ENCODE peak calls at places on chromosomes 2 and 18, in eight cellular contexts. One of them, this sample, is unnamed.

GRCh38 chr2:74031203-74031602 is 46.5 kb downstream of the TET3 start:
- DNase-seq in right atrium auricular region: no peak
- DNase-seq in kidney epithelial cell: no peak
- DNase-seq in psoas muscle: no peak
- DNase-seq in astrocyte of the spinal cord: no peak
- DNase-seq in osteoblast: no peak
- DNase-seq in heart right ventricle: no peak
- DNase-seq in dorsolateral prefrontal cortex: no peak
- DNase-seq in this sample: no peak

GRCh38 chr2:133674433-133675331 is 106.4 kb upstream of the NCKAP5 start:
- DNase-seq in psoas muscle: peak
- DNase-seq in kidney epithelial cell: peak
- DNase-seq in heart right ventricle: peak
- DNase-seq in astrocyte of the spinal cord: peak
- DNase-seq in dorsolateral prefrontal cortex: peak
- DNase-seq in right atrium auricular region: peak
- DNase-seq in osteoblast: peak
- DNase-seq in this sample: peak

GRCh38 chr2:174673876-174674275 is 76.3 kb upstream of the WIPF1 start:
- DNase-seq in right atrium auricular region: no peak
- DNase-seq in kidney epithelial cell: no peak
- DNase-seq in heart right ventricle: no peak
- DNase-seq in astrocyte of the spinal cord: no peak
- DNase-seq in dorsolateral prefrontal cortex: no peak
- DNase-seq in osteoblast: no peak
- DNase-seq in psoas muscle: no peak
- DNase-seq in this sample: peak

GRCh38 chr2:96163768-96164429 is 18.7 kb upstream of the DUSP2 start:
- DNase-seq in right atrium auricular region: no peak
- DNase-seq in osteoblast: peak
- DNase-seq in dorsolateral prefrontal cortex: no peak
- DNase-seq in psoas muscle: no peak
- DNase-seq in heart right ventricle: no peak
- DNase-seq in astrocyte of the spinal cord: no peak
- DNase-seq in kidney epithelial cell: no peak
- DNase-seq in this sample: no peak

GRCh38 chr2:105409717-105410116 is 10.9 kb upstream of the FHL2 start:
- DNase-seq in heart right ventricle: peak
- DNase-seq in right atrium auricular region: peak
- DNase-seq in astrocyte of the spinal cord: peak
- DNase-seq in psoas muscle: peak
- DNase-seq in osteoblast: peak
- DNase-seq in dorsolateral prefrontal cortex: peak
- DNase-seq in kidney epithelial cell: peak
- DNase-seq in this sample: peak

GRCh38 chr18:48539406-48540328 is 836 bp downstream of the CTIF start:
- DNase-seq in dorsolateral prefrontal cortex: peak
- DNase-seq in kidney epithelial cell: no peak
- DNase-seq in osteoblast: peak
- DNase-seq in astrocyte of the spinal cord: peak
- DNase-seq in heart right ventricle: peak
- DNase-seq in right atrium auricular region: peak
- DNase-seq in psoas muscle: peak
- DNase-seq in this sample: peak

GRCh38 chr2:144466637-144467036 is 53.3 kb downstream of the ZEB2 start:
- DNase-seq in astrocyte of the spinal cord: no peak
- DNase-seq in dorsolateral prefrontal cortex: peak
- DNase-seq in right atrium auricular region: no peak
- DNase-seq in psoas muscle: no peak
- DNase-seq in heart right ventricle: no peak
- DNase-seq in osteoblast: no peak
- DNase-seq in kidney epithelial cell: no peak
- DNase-seq in this sample: no peak

GRCh38 chr2:33366473-33366872 is 110.0 kb upstream of the RASGRP3 start:
- DNase-seq in heart right ventricle: peak
- DNase-seq in dorsolateral prefrontal cortex: no peak
- DNase-seq in psoas muscle: peak
- DNase-seq in kidney epithelial cell: peak
- DNase-seq in right atrium auricular region: no peak
- DNase-seq in osteoblast: no peak
- DNase-seq in astrocyte of the spinal cord: peak
- DNase-seq in this sample: no peak

GRCh38 chr2:235677276-235677788 is 183.5 kb downstream of the AGAP1 start:
- DNase-seq in psoas muscle: no peak
- DNase-seq in heart right ventricle: no peak
- DNase-seq in osteoblast: peak
- DNase-seq in kidney epithelial cell: no peak
- DNase-seq in astrocyte of the spinal cord: no peak
- DNase-seq in right atrium auricular region: no peak
- DNase-seq in dorsolateral prefrontal cortex: peak
- DNase-seq in this sample: peak

GRCh38 chr18:41128545-41128944 is 826.5 kb upstream of the PIK3C3 start:
- DNase-seq in psoas muscle: no peak
- DNase-seq in osteoblast: no peak
- DNase-seq in right atrium auricular region: no peak
- DNase-seq in heart right ventricle: no peak
- DNase-seq in kidney epithelial cell: no peak
- DNase-seq in dorsolateral prefrontal cortex: no peak
- DNase-seq in astrocyte of the spinal cord: peak
- DNase-seq in this sample: peak

GRCh38 chr2:146207417-146207816 is 1637.4 kb upstream of the ACVR2A start:
- DNase-seq in kidney epithelial cell: no peak
- DNase-seq in heart right ventricle: no peak
- DNase-seq in right atrium auricular region: no peak
- DNase-seq in dorsolateral prefrontal cortex: no peak
- DNase-seq in astrocyte of the spinal cord: no peak
- DNase-seq in osteoblast: no peak
- DNase-seq in psoas muscle: no peak
- DNase-seq in this sample: no peak

GRCh38 chr2:138536302-138536701 is 34.7 kb downstream of the SPOPL start:
- DNase-seq in heart right ventricle: no peak
- DNase-seq in psoas muscle: no peak
- DNase-seq in dorsolateral prefrontal cortex: no peak
- DNase-seq in astrocyte of the spinal cord: peak
- DNase-seq in right atrium auricular region: no peak
- DNase-seq in osteoblast: no peak
- DNase-seq in kidney epithelial cell: peak
- DNase-seq in this sample: no peak

GRCh38 chr2:67309281-67309680 is 87.9 kb upstream of the ETAA1 start:
- DNase-seq in kidney epithelial cell: no peak
- DNase-seq in osteoblast: no peak
- DNase-seq in heart right ventricle: no peak
- DNase-seq in right atrium auricular region: no peak
- DNase-seq in astrocyte of the spinal cord: no peak
- DNase-seq in psoas muscle: no peak
- DNase-seq in dorsolateral prefrontal cortex: no peak
- DNase-seq in this sample: peak

GRCh38 chr2:52931660-52932059 is 835.9 kb upstream of the CHAC2 start:
- DNase-seq in psoas muscle: no peak
- DNase-seq in dorsolateral prefrontal cortex: no peak
- DNase-seq in heart right ventricle: no peak
- DNase-seq in right atrium auricular region: no peak
- DNase-seq in osteoblast: no peak
- DNase-seq in astrocyte of the spinal cord: no peak
- DNase-seq in kidney epithelial cell: no peak
- DNase-seq in this sample: no peak

GRCh38 chr2:163698857-163699256 is 37.0 kb downstream of the FIGN start:
- DNase-seq in dorsolateral prefrontal cortex: no peak
- DNase-seq in psoas muscle: no peak
- DNase-seq in right atrium auricular region: no peak
- DNase-seq in kidney epithelial cell: no peak
- DNase-seq in heart right ventricle: no peak
- DNase-seq in astrocyte of the spinal cord: peak
- DNase-seq in osteoblast: no peak
- DNase-seq in this sample: peak

GRCh38 chr18:61335737-61336555 is 2.7 kb downstream of the CDH20 start:
- DNase-seq in osteoblast: peak
- DNase-seq in psoas muscle: no peak
- DNase-seq in heart right ventricle: no peak
- DNase-seq in astrocyte of the spinal cord: no peak
- DNase-seq in dorsolateral prefrontal cortex: no peak
- DNase-seq in kidney epithelial cell: no peak
- DNase-seq in right atrium auricular region: no peak
- DNase-seq in this sample: no peak

GRCh38 chr2:123468071-123468470 is 557.0 kb upstream of the CNTNAP5 start:
- DNase-seq in astrocyte of the spinal cord: no peak
- DNase-seq in heart right ventricle: no peak
- DNase-seq in osteoblast: no peak
- DNase-seq in right atrium auricular region: no peak
- DNase-seq in dorsolateral prefrontal cortex: no peak
- DNase-seq in psoas muscle: no peak
- DNase-seq in kidney epithelial cell: no peak
- DNase-seq in this sample: peak

GRCh38 chr2:29309090-29310054 is 194.2 kb downstream of the CLIP4 start:
- DNase-seq in osteoblast: peak
- DNase-seq in heart right ventricle: no peak
- DNase-seq in dorsolateral prefrontal cortex: no peak
- DNase-seq in right atrium auricular region: no peak
- DNase-seq in astrocyte of the spinal cord: peak
- DNase-seq in kidney epithelial cell: peak
- DNase-seq in psoas muscle: no peak
- DNase-seq in this sample: peak

GRCh38 chr2:150292192-150292591 is 195.3 kb downstream of the RND3 start:
- DNase-seq in dorsolateral prefrontal cortex: no peak
- DNase-seq in right atrium auricular region: no peak
- DNase-seq in psoas muscle: no peak
- DNase-seq in heart right ventricle: no peak
- DNase-seq in kidney epithelial cell: no peak
- DNase-seq in astrocyte of the spinal cord: no peak
- DNase-seq in osteoblast: no peak
- DNase-seq in this sample: no peak

GRCh38 chr2:211503856-211504255 is 947.5 kb downstream of the CPS1 start:
- DNase-seq in kidney epithelial cell: no peak
- DNase-seq in right atrium auricular region: no peak
- DNase-seq in osteoblast: no peak
- DNase-seq in psoas muscle: no peak
- DNase-seq in dorsolateral prefrontal cortex: no peak
- DNase-seq in heart right ventricle: no peak
- DNase-seq in astrocyte of the spinal cord: no peak
- DNase-seq in this sample: no peak
- TF ChIP-seq CTCF in kidney epithelial cell: peak
- TF ChIP-seq CTCF in right atrium auricular region: no peak
- TF ChIP-seq CTCF in osteoblast: no peak
- TF ChIP-seq CTCF in psoas muscle: no peak
- TF ChIP-seq CTCF in dorsolateral prefrontal cortex: no peak
- TF ChIP-seq CTCF in heart right ventricle: no peak
- TF ChIP-seq CTCF in astrocyte of the spinal cord: peak
- TF ChIP-seq CTCF in this sample: no peak

DNA sequence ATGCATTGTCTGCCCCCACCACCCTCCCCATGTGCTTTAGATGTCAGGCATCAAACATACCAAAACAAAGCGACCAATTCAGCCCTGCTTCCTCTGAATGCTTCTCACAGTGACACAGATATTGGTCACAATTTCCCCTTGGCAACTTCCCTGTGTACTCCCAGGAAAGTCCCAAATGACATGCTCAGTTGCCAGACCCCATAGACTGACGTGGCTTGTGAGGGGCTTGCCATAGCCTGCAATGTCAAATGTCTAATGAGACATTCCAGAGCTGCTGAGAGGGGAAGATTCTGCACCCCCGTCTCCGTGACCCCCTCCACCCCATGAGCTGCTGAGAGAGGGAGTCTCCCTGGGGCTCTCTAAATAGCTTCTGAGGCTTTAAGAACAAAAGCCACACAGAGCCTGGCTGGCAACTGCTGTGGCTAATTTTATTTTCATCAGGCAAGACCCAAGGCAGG is 47.3 kb downstream of the RFTN2 start:
- DNase-seq in osteoblast: peak
- DNase-seq in dorsolateral prefrontal cortex: peak
- DNase-seq in heart right ventricle: no peak
- DNase-seq in right atrium auricular region: peak
- DNase-seq in psoas muscle: no peak
- DNase-seq in astrocyte of the spinal cord: no peak
- DNase-seq in kidney epithelial cell: no peak
- DNase-seq in this sample: peak
- H3K4me3 ChIP-seq in osteoblast: peak
- H3K4me3 ChIP-seq in dorsolateral prefrontal cortex: no peak
- H3K4me3 ChIP-seq in heart right ventricle: no peak
- H3K4me3 ChIP-seq in right atrium auricular region: no peak
- H3K4me3 ChIP-seq in psoas muscle: no peak
- H3K4me3 ChIP-seq in astrocyte of the spinal cord: no peak
- H3K4me3 ChIP-seq in kidney epithelial cell: no peak
- H3K4me3 ChIP-seq in this sample: no peak

DNA sequence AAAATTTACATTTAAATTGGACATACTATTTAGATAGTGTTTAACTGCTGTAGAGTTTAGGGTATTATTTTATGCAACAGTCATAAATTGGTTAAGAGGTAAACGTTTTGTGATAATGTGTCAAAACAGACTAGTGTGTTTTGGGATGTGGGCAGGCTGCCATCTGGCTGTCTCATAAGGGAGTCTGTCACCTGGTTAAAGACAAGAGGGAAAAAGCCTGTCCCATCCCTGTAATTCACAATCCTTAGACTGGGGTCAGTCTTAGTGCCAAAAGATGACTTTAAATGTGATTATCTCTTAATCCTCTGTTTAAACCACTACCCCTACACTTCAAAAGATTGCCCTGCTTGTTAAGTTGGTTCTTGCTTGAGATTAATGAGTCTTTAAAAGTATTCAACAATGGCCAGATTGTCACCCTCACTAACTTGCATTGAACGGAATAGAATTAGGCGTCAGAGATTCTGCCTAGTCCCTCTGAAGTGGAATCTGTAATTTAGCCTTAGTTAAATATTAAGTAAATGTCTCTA is 59.2 kb downstream of the SGPP2 start:
- DNase-seq in dorsolateral prefrontal cortex: no peak
- DNase-seq in heart right ventricle: no peak
- DNase-seq in astrocyte of the spinal cord: no peak
- DNase-seq in kidney epithelial cell: no peak
- DNase-seq in osteoblast: no peak
- DNase-seq in psoas muscle: no peak
- DNase-seq in right atrium auricular region: no peak
- DNase-seq in this sample: no peak
- TF ChIP-seq CTCF in dorsolateral prefrontal cortex: no peak
- TF ChIP-seq CTCF in heart right ventricle: no peak
- TF ChIP-seq CTCF in astrocyte of the spinal cord: no peak
- TF ChIP-seq CTCF in kidney epithelial cell: peak
- TF ChIP-seq CTCF in osteoblast: no peak
- TF ChIP-seq CTCF in psoas muscle: no peak
- TF ChIP-seq CTCF in right atrium auricular region: no peak
- TF ChIP-seq CTCF in this sample: no peak

DNA sequence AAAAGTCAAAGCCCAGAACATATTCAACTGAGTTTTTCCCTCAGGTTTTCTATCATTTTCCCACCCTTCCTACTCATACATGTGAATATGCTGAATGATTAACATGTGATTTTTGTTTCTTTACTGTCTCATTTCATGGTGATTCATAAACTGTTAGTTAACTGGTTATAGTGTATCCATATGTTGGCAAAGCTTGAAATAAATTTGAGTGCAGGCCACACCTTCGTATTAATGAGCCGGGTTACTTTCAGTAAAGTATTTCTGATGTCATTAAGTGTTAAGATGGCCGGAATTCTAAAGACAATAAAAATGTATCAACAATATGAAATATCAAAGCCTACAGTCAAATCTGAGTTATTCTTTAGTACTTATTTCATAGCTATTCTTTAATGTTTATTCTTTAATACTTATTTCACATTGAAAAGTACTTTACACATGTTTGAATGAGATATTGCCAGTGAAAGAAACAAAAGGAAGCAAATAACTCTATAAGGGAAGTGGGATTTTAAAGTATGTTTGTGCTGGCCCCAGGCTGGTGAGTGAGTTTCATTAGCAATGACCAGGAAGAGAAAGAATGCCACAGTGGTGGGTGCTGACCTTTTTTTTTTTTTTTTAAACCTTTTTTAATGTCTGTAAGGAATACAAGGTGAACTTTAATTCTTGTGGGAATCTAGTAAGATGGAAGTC is 178.6 kb downstream of the NEDD4L start:
- DNase-seq in heart right ventricle: no peak
- DNase-seq in kidney epithelial cell: no peak
- DNase-seq in astrocyte of the spinal cord: peak
- DNase-seq in dorsolateral prefrontal cortex: no peak
- DNase-seq in osteoblast: peak
- DNase-seq in right atrium auricular region: no peak
- DNase-seq in psoas muscle: no peak
- DNase-seq in this sample: no peak
- H3K4me3 ChIP-seq in heart right ventricle: no peak
- H3K4me3 ChIP-seq in kidney epithelial cell: peak
- H3K4me3 ChIP-seq in astrocyte of the spinal cord: peak
- H3K4me3 ChIP-seq in dorsolateral prefrontal cortex: no peak
- H3K4me3 ChIP-seq in osteoblast: peak
- H3K4me3 ChIP-seq in right atrium auricular region: no peak
- H3K4me3 ChIP-seq in psoas muscle: no peak
- H3K4me3 ChIP-seq in this sample: no peak

This sample was measured in cardiac fibroblast.